ENCODE peak calls at places on chromosomes 1 and 21, in nine cellular contexts. V is heart left ventricle; T is left cardiac atrium; E is activated B cell treated with CpG ODN at 0.5 μM for 24 hours; H is upper lobe of left lung; K is right lobe of liver; B is GM12878; R is T-helper 17 cell; N is stimulated activated naive B cell treated with anti-CD40 and anti-IgM and Interleukin-4, amounts not matched to agents 10 μg/mL and 1 μg/mL and 100 μg/mL, for 72 hours. A is an unnamed sample.

GRCh38 chr1:232968965-232969364 is 18.6 kb downstream of the NTPCR start:
- ATAC-seq in V (peak), T (peak), E (no peak), H (peak), K (peak), B (peak), R (no peak), N (no peak), A (no peak)

GRCh38 chr1:6409053-6409452 is 10.7 kb downstream of the HES2 start:
- ATAC-seq in V (no peak), T (no peak), E (no peak), H (no peak), K (no peak), B (peak), R (no peak), N (no peak), A (no peak)

GRCh38 chr1:50492142-50492541 is 68.9 kb upstream of the DMRTA2 start:
- ATAC-seq in V (no peak), T (no peak), E (no peak), H (no peak), K (no peak), B (no peak), R (no peak), N (no peak), A (no peak)

GRCh38 chr1:175376194-175376593 is 183.6 kb upstream of the KIAA0040 start:
- ATAC-seq in V (no peak), T (no peak), E (no peak), H (no peak), K (peak), B (peak), R (no peak), N (peak), A (no peak)

GRCh38 chr21:24369278-24369677 is 1238.0 kb downstream of the MRPL39 start:
- ATAC-seq in V (no peak), T (no peak), E (no peak), H (no peak), K (no peak), B (no peak), R (no peak), N (no peak), A (no peak)

GRCh38 chr1:83097715-83098613 is 901.0 kb downstream of the TTLL7 start:
- ATAC-seq in V (no peak), T (no peak), E (no peak), H (no peak), K (no peak), B (no peak), R (no peak), N (no peak), A (peak)

GRCh38 chr1:155171836-155172731 is 1.0 kb downstream of the KRTCAP2 start:
- ATAC-seq in V (no peak), T (peak), E (peak), H (peak), K (no peak), B (peak), R (peak), N (peak), A (peak)

GRCh38 chr1:2411801-2412394 is 466 bp downstream of the PEX10 start:
- ATAC-seq in V (peak), T (peak), E (peak), H (peak), K (no peak), B (peak), R (peak), N (peak), A (peak)

GRCh38 chr1:38292969-38293368 is 246.4 kb upstream of the POU3F1 start:
- ATAC-seq in V (no peak), T (no peak), E (no peak), H (no peak), K (no peak), B (no peak), R (no peak), N (no peak), A (no peak)

GRCh38 chr1:156905176-156905575 is 11.7 kb downstream of the PEAR1 start:
- ATAC-seq in V (no peak), T (no peak), E (no peak), H (no peak), K (no peak), B (no peak), R (no peak), N (no peak), A (no peak)

GRCh38 chr1:182126272-182126800 is 64.8 kb upstream of the ZNF648 start:
- ATAC-seq in V (no peak), T (no peak), E (no peak), H (no peak), K (peak), B (no peak), R (no peak), N (no peak), A (no peak)

GRCh38 chr1:99707535-99708142 is 58.8 kb downstream of the FRRS1 start:
- ATAC-seq in V (peak), T (peak), E (peak), H (peak), K (peak), B (peak), R (peak), N (peak), A (no peak)

GRCh38 chr1:222926566-222926965 is 111.7 kb downstream of the DISP1 start:
- ATAC-seq in V (no peak), T (peak), E (no peak), H (no peak), K (peak), B (no peak), R (no peak), N (no peak), A (no peak)